ENCODE peak calls at places on chromosomes 6 and 20, in four cellular contexts. E is omental fat pad, J is fibroblast of lung, U is uterus. Q is an unnamed sample.

GRCh38 chr6:52551483-52552277 is 25.2 kb downstream of the TRAM2 start:
- DNase-seq in U (peak), J (peak), E (no peak), Q (peak)

GRCh38 chr6:13454286-13455221 is 32.8 kb downstream of the GFOD1 start:
- DNase-seq in U (peak), E (no peak), J (peak), Q (peak)

GRCh38 chr20:57223648-57224489 is 42.6 kb downstream of the BMP7 start:
- DNase-seq in J (no peak), U (peak), E (no peak), Q (peak)

GRCh38 chr20:37886851-37887297 is 16.1 kb upstream of the VSTM2L start:
- DNase-seq in J (no peak), E (no peak), U (no peak), Q (no peak)

GRCh38 chr6:70375882-70376281 is 37.4 kb upstream of the FAM135A start:
- DNase-seq in U (no peak), E (no peak), J (no peak), Q (no peak)

GRCh38 chr6:96234476-96234875 is 218.7 kb downstream of the FUT9 start:
- DNase-seq in E (no peak), J (peak), U (no peak), Q (no peak)

GRCh38 chr6:150403458-150404245 is 34.8 kb downstream of the IYD start:
- DNase-seq in E (no peak), U (no peak), J (peak), Q (peak)

GRCh38 chr20:34448517-34448916 is 67.7 kb upstream of the DYNLRB1 start:
- DNase-seq in U (no peak), E (no peak), J (no peak), Q (no peak)

GRCh38 chr6:166608819-166609218 is 18.2 kb downstream of the RPS6KA2 start:
- DNase-seq in E (no peak), J (no peak), U (no peak), Q (no peak)

GRCh38 chr20:1809611-1810510 is 85.3 kb upstream of the SIRPA start:
- DNase-seq in J (peak), E (no peak), U (no peak), Q (peak)

GRCh38 chr6:170553686-170554085 is 483 bp upstream of the TBP start:
- DNase-seq in J (peak), U (no peak), E (no peak), Q (peak)

GRCh38 chr6:125262026-125263013 is 39.4 kb downstream of the HDDC2 start:
- DNase-seq in E (no peak), U (no peak), J (peak), Q (peak)

GRCh38 chr6:35687658-35688604 is 784 bp downstream of the FKBP5 start:
- DNase-seq in E (no peak), U (peak), J (peak), Q (peak)

GRCh38 chr20:63313349-63314014 is 20.5 kb downstream of the COL20A1 start:
- DNase-seq in U (no peak), E (no peak), J (no peak), Q (no peak)

GRCh38 chr6:21586760-21587181 is 6.8 kb upstream of the SOX4 start:
- DNase-seq in E (no peak), J (no peak), U (peak), Q (no peak)

GRCh38 chr6:5271926-5272325 is 10.6 kb downstream of the FARS2 start:
- DNase-seq in E (no peak), J (no peak), U (no peak), Q (no peak)

GRCh38 chr6:154427425-154427824 is 70.8 kb upstream of the IPCEF1 start:
- DNase-seq in U (no peak), J (no peak), E (no peak), Q (no peak)

GRCh38 chr20:51326241-51326819 is 216.2 kb downstream of the NFATC2 start:
- DNase-seq in J (peak), U (no peak), E (no peak), Q (peak)

GRCh38 chr6:138588805-138589434 is 89.6 kb upstream of the NHSL1 start:
- DNase-seq in U (peak), E (no peak), J (peak), Q (peak)

Q was measured in cardiac fibroblast.